ENCODE peak calls at places on chromosome 1, in six cellular contexts. Q, N, R, G, P and E are unnamed samples.

GRCh38 chr1:3372317-3372716 is 82.1 kb upstream of the ARHGEF16 start:
- DNase-seq in Q (no peak), N (no peak), R (no peak), G (no peak), P (no peak), E (no peak)

GRCh38 chr1:40316595-40317393 is at the start of gene COL9A2:
- DNase-seq in Q (peak), N (peak), R (no peak), G (peak), P (no peak), E (no peak)

GRCh38 chr1:210627740-210628139 is 299.0 kb downstream of the HHAT start:
- DNase-seq in Q (no peak), N (no peak), R (peak), G (no peak), P (no peak), E (no peak)

GRCh38 chr1:3571263-3571662 is 40.0 kb downstream of the MEGF6 start:
- DNase-seq in Q (no peak), N (no peak), R (no peak), G (no peak), P (no peak), E (no peak)

GRCh38 chr1:213138391-213138790 is 87.3 kb downstream of the RPS6KC1 start:
- DNase-seq in Q (no peak), N (no peak), R (no peak), G (no peak), P (no peak), E (no peak)

GRCh38 chr1:3053366-3053980 is 15.5 kb upstream of the PRDM16 start:
- DNase-seq in Q (no peak), N (no peak), R (no peak), G (no peak), P (no peak), E (no peak)

GRCh38 chr1:109379422-109379821 is 18.3 kb downstream of the SORT1 start:
- DNase-seq in Q (no peak), N (no peak), R (no peak), G (no peak), P (no peak), E (no peak)

GRCh38 chr1:233114159-233114558 is 163.7 kb downstream of the NTPCR start:
- DNase-seq in Q (no peak), N (peak), R (no peak), G (no peak), P (no peak), E (no peak)

GRCh38 chr1:53619811-53620619 is 118.9 kb downstream of the GLIS1 start:
- DNase-seq in Q (no peak), N (no peak), R (no peak), G (no peak), P (no peak), E (no peak)

GRCh38 chr1:58983159-58983558 is 199.3 kb upstream of the JUN start:
- DNase-seq in Q (no peak), N (no peak), R (peak), G (no peak), P (no peak), E (no peak)

GRCh38 chr1:6347641-6348487 is 45.7 kb downstream of the ACOT7 start:
- DNase-seq in Q (peak), N (peak), R (no peak), G (peak), P (no peak), E (no peak)

GRCh38 chr1:93816970-93817738 is 61.9 kb downstream of the DNTTIP2 start:
- DNase-seq in Q (no peak), N (peak), R (no peak), G (no peak), P (no peak), E (no peak)

GRCh38 chr1:207892764-207893163 is 18.2 kb downstream of the CD34 start:
- DNase-seq in Q (no peak), N (no peak), R (no peak), G (no peak), P (no peak), E (no peak)

GRCh38 chr1:205449254-205449749 is 6.5 kb downstream of the BLACAT1 start:
- DNase-seq in Q (no peak), N (no peak), R (no peak), G (no peak), P (no peak), E (no peak)

GRCh38 chr1:65840683-65841082 is 48.0 kb downstream of the PDE4B start:
- DNase-seq in Q (no peak), N (no peak), R (no peak), G (no peak), P (no peak), E (no peak)

GRCh38 chr1:176897350-176898236 is 266.9 kb downstream of the ASTN1 start:
- DNase-seq in Q (peak), N (peak), R (no peak), G (peak), P (no peak), E (no peak)

GRCh38 chr1:44405041-44405803 is at the start of gene RNF220:
- DNase-seq in Q (peak), N (peak), R (no peak), G (no peak), P (peak), E (peak)

GRCh38 chr1:44523747-44524146 is 118.7 kb downstream of the RNF220 start:
- DNase-seq in Q (no peak), N (no peak), R (no peak), G (no peak), P (no peak), E (no peak)

GRCh38 chr1:171780583-171781166 is 785 bp upstream of the METTL13 start:
- DNase-seq in Q (no peak), N (no peak), R (no peak), G (peak), P (no peak), E (no peak)

GRCh38 chr1:198776602-198777029 is 137.8 kb downstream of the PTPRC start:
- DNase-seq in Q (no peak), N (peak), R (peak), G (no peak), P (peak), E (peak)

GRCh38 chr1:38277646-38278045 is 231.1 kb upstream of the POU3F1 start:
- DNase-seq in Q (no peak), N (no peak), R (no peak), G (no peak), P (no peak), E (no peak)

GRCh38 chr1:31705080-31705866 is 1.5 kb upstream of the COL16A1 start:
- DNase-seq in Q (no peak), N (peak), R (no peak), G (peak), P (peak), E (no peak)

GRCh38 chr1:196309386-196309785 is 298.9 kb downstream of the KCNT2 start:
- DNase-seq in Q (no peak), N (peak), R (peak), G (peak), P (no peak), E (no peak)

GRCh38 chr1:231395051-231395995 is 26.8 kb downstream of the EGLN1 start:
- DNase-seq in Q (peak), N (peak), R (peak), G (no peak), P (peak), E (peak)

GRCh38 chr1:92168657-92169056 is 49.1 kb upstream of the C1orf146 start:
- DNase-seq in Q (no peak), N (no peak), R (no peak), G (no peak), P (no peak), E (no peak)

GRCh38 chr1:65489481-65489880 is 69.0 kb downstream of the LEPR start:
- DNase-seq in Q (no peak), N (no peak), R (no peak), G (no peak), P (no peak), E (no peak)

GRCh38 chr1:228340686-228341449 is 65.8 kb downstream of the TRIM11 start:
- DNase-seq in Q (no peak), N (peak), R (no peak), G (no peak), P (no peak), E (no peak)

GRCh38 chr1:28039341-28039740 is 49.1 kb downstream of the EYA3 start:
- DNase-seq in Q (no peak), N (no peak), R (no peak), G (no peak), P (no peak), E (no peak)

GRCh38 chr1:1833916-1834325 is 55.7 kb upstream of the NADK start:
- DNase-seq in Q (no peak), N (no peak), R (no peak), G (no peak), P (no peak), E (peak)

GRCh38 chr1:27137544-27138075 is 17.3 kb downstream of the SLC9A1 start:
- DNase-seq in Q (no peak), N (no peak), R (no peak), G (no peak), P (no peak), E (no peak)

GRCh38 chr1:33336580-33336979 is 15.7 kb upstream of the A3GALT2 start:
- DNase-seq in Q (no peak), N (no peak), R (no peak), G (no peak), P (no peak), E (no peak)

GRCh38 chr1:12578860-12579422 is 39.1 kb downstream of the DHRS3 start:
- DNase-seq in Q (no peak), N (no peak), R (no peak), G (no peak), P (no peak), E (no peak)

GRCh38 chr1:167563579-167564246 is 10.2 kb upstream of the CREG1 start:
- DNase-seq in Q (peak), N (peak), R (no peak), G (peak), P (peak), E (no peak)

GRCh38 chr1:167881786-167882185 is 32.1 kb downstream of the ADCY10 start:
- DNase-seq in Q (no peak), N (no peak), R (no peak), G (no peak), P (no peak), E (no peak)

GRCh38 chr1:117534995-117535467 is 70.8 kb upstream of the TENT5C start:
- DNase-seq in Q (peak), N (peak), R (no peak), G (peak), P (no peak), E (no peak)

GRCh38 chr1:212213754-212214153 is 71.5 kb upstream of the PPP2R5A start:
- DNase-seq in Q (no peak), N (peak), R (no peak), G (no peak), P (no peak), E (no peak)

GRCh38 chr1:15178571-15179484 is 25.3 kb downstream of the TMEM51 start:
- DNase-seq in Q (peak), N (peak), R (peak), G (peak), P (no peak), E (peak)

GRCh38 chr1:48652334-48652733 is 124.4 kb downstream of the BEND5 start:
- DNase-seq in Q (no peak), N (no peak), R (no peak), G (no peak), P (no peak), E (no peak)
- H3K4me3 ChIP-seq in Q (no peak), N (no peak), R (no peak), G (no peak), P (no peak), E (no peak)

DNA sequence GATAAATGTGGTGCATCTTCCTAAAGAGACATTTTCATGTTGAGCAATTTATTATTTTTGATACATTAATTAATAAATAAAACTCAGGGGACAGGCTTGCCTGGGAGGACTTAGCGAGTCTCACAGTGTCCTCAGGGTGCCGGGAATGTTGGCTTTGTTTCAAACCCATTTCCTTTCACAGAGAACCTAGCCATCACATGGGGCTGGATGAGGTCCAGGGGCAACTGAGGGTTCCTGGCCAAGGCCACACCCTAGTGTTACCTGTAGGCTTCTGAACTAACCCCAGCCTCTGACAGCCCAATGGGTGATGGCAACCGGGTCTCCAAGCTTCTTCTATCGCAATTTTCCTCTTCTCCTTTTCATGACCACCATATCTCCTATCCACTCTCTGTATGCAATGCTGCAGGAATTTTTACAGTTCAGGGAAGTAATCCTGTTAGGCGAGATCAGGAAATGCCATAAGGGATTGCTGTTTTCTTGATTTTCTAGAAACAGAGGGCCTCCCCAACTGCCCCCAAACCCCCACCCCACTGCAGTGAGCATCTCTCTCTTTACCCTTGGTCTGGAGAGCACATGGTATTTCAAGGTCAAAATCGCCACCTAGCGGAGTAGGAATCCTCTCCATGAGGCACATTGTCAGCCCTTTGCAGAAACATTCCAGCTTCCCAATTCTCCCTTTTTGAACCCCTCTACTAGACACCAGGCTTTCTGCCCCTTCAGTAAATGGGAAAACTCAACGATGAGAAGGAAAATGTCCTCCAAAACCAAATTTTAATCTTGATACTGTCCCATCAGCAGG is 22.1 kb upstream of the SMYD3 start:
- DNase-seq in Q (no peak), N (no peak), R (no peak), G (no peak), P (peak), E (no peak)
- TF ChIP-seq CTCF in Q (no peak), N (no peak), R (no peak), G (no peak), P (no peak), E (no peak)

GRCh38 chr1:112674986-112675727 is 698 bp downstream of the MOV10 start:
- DNase-seq in Q (no peak), N (no peak), R (no peak), G (no peak), P (no peak), E (no peak)

GRCh38 chr1:112676543-112676942 is 2.1 kb downstream of the MOV10 start:
- DNase-seq in Q (no peak), N (no peak), R (no peak), G (no peak), P (no peak), E (no peak)

GRCh38 chr1:112677501-112677900 is 3.0 kb downstream of the MOV10 start:
- DNase-seq in Q (no peak), N (no peak), R (no peak), G (no peak), P (no peak), E (no peak)

GRCh38 chr1:112674440-112674985 is at the start of gene MOV10:
- DNase-seq in Q (peak), N (peak), R (no peak), G (peak), P (peak), E (peak)

GRCh38 chr1:112675728-112676381 is 1.4 kb downstream of the MOV10 start:
- DNase-seq in Q (no peak), N (no peak), R (no peak), G (no peak), P (no peak), E (no peak)
- H3K4me3 ChIP-seq in Q (peak), N (peak), R (peak), G (peak), P (peak), E (peak)

GRCh38 chr1:209549384-209550001 is 34.0 kb upstream of the CAMK1G start:
- DNase-seq in Q (no peak), N (no peak), R (no peak), G (no peak), P (no peak), E (no peak)
- TF ChIP-seq CTCF in Q (no peak), N (peak), R (no peak), G (no peak), P (no peak), E (peak)

GRCh38 chr1:151988405-151988851 is 5.2 kb downstream of the S100A10 start:
- DNase-seq in Q (peak), N (peak), R (peak), G (no peak), P (no peak), E (peak)

GRCh38 chr1:151990058-151990855 is 3.4 kb downstream of the S100A10 start:
- DNase-seq in Q (no peak), N (peak), R (no peak), G (no peak), P (no peak), E (no peak)

GRCh38 chr1:151990856-151991198 is 2.8 kb downstream of the S100A10 start:
- DNase-seq in Q (no peak), N (peak), R (no peak), G (no peak), P (no peak), E (no peak)

GRCh38 chr1:151991663-151992344 is 1.9 kb downstream of the S100A10 start:
- DNase-seq in Q (no peak), N (no peak), R (no peak), G (no peak), P (no peak), E (no peak)

DNA sequence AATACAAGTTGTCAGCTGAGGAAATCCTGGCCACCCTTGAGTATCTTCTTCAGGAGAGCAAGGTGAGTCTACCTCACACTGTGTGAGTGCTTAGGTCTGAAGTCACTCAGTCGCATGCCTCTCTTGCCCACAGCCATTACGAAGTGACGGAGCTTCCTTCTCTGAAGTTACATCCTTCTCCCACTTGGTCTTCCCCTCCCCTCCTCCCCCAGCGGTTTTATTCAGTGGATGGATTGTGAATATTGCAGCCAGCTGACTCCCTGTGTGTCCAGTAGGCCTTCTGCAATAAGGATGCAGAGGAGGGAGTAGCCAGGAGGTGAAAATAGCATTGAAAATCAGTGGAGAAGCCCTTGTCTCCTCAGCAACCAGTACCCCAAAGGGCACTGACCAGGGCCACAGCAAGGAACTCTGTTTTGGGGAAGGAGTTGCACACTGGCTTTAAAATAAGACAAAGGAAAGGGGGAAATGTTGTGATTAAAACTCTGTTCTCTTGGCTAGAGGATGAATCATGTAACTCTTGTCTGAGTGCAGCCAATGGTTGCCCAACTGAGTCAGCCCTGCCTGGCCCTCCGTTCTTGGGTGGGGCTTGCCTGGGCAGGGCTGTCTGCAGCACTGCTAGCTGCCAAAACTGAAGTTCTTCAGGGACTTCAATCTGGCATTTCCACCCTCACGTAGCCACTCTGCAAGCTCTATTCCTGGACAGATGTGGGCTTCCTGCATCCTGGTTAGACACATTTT is 4.4 kb downstream of the S100A10 start:
- DNase-seq in Q (peak), N (peak), R (peak), G (no peak), P (peak), E (no peak)
- H3K4me3 ChIP-seq in Q (peak), N (no peak), R (no peak), G (no peak), P (no peak), E (no peak)

GRCh38 chr1:67651031-67651430 is 34.0 kb upstream of the GADD45A start:
- DNase-seq in Q (no peak), N (no peak), R (no peak), G (no peak), P (no peak), E (no peak)

GRCh38 chr1:67647036-67647798 is 37.8 kb upstream of the GADD45A start:
- DNase-seq in Q (no peak), N (peak), R (no peak), G (no peak), P (no peak), E (no peak)

GRCh38 chr1:67647814-67648358 is 37.1 kb upstream of the GADD45A start:
- DNase-seq in Q (no peak), N (no peak), R (no peak), G (peak), P (no peak), E (no peak)

GRCh38 chr1:67650061-67650460 is 34.9 kb upstream of the GADD45A start:
- DNase-seq in Q (no peak), N (no peak), R (no peak), G (no peak), P (no peak), E (no peak)

DNA sequence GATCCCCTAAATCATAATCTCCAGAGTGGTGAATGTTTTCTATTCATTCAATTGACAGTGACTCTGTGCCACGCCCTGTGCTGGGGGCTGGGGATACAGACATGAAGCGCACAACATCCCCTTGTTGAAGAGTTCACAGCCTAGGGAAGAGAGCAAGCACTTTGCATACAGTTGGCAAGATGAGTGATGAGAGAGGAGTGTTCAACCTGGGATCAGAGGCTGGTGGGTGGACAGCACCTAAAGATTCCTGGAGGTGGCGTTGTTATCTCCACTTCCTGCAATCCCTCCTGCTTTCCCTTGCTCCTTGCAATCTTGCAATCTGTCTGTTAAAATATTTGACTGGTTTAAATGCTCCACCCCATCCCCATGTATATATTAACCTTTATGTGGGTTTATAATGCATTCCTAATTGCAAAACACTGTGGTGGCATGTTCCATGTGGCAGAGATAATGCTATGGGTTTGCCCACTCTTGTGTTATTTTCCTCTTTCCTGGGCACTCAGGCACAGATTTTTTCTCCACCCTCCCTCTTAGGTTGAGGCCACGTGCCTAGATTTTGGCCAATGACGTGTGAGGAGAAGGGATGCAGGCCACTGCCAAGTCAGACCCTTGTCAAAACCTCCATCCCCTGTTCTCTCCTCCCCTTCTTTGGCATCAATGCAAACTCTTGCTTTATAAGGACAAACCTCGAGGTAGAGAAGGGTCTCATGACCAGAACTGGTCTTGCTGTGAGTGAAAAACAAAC is 36.2 kb upstream of the GADD45A start:
- DNase-seq in Q (no peak), N (no peak), R (no peak), G (no peak), P (no peak), E (no peak)
- TF ChIP-seq CTCF in Q (no peak), N (no peak), R (no peak), G (no peak), P (no peak), E (no peak)

DNA sequence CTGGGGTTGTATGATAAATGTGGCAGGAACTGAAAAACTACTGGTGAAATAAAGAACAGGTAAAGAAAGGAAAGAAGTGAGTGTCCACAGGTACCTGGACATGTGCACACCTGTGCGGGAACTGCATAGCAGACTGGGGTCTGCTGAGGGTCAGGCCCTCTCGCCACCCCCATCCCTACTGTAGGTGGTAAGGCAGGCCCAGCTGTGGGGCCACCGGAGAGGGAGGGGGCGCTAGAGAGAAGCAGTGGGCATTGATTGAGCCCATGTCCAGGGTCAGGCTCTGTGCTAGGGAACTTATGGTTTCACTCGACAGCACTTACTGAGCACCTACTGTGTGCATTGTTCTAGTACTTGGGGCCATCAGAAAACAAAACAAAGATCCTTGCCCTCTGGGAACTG is 400.5 kb downstream of the MATN1 start:
- DNase-seq in Q (no peak), N (no peak), R (no peak), G (no peak), P (peak), E (no peak)
- H3K4me3 ChIP-seq in Q (no peak), N (no peak), R (no peak), G (no peak), P (no peak), E (no peak)